ENCODE peak calls at places on chromosomes 4 and X, in ten cellular contexts. Q is IMR-90; R is naive thymus-derived CD4-positive, alpha-beta T cell; G is right atrium auricular region; Z is thyroid gland; H is PC-3; V is hepatocyte; O is suprapubic skin; E is endothelial cell of umbilical vein; I is endodermal cell. L is an unnamed sample.
A peak's percentile ranks its signal among the peaks of the same experiment; 100 is the strongest.

GRCh38 chr4:182074139-182074538 is 169.1 kb upstream of the TENM3 start:
- DNase-seq in Q (no peak), R (no peak), G (no peak), Z (no peak), H (no peak), V (no peak), O (no peak), E (no peak), I (no peak), L (no peak)

GRCh38 chr4:16203083-16203482 is 23.2 kb downstream of the TAPT1 start:
- DNase-seq in Q (no peak), R (no peak), G (no peak), Z (no peak), H (no peak), V (no peak), O (no peak), E (no peak), I (no peak), L (no peak)

GRCh38 chr4:26256016-26256415 is 64.8 kb upstream of the RBPJ start:
- DNase-seq in Q (peak; percentile 33), R (no peak), G (no peak), Z (no peak), H (peak; percentile 23), V (no peak), O (no peak), E (no peak), I (no peak), L (no peak)

GRCh38 chr4:2073808-2074481 is 14.8 kb downstream of the NAT8L start:
- DNase-seq in Q (no peak), R (no peak), G (no peak), Z (no peak), H (no peak), V (no peak), O (peak; percentile 52), E (no peak), I (peak; percentile 40), L (no peak)

GRCh38 chrX:112266136-112266535 is 183.6 kb upstream of the TRPC5 start:
- DNase-seq in Q (no peak), R (no peak), G (no peak), Z (no peak), H (no peak), V (no peak), O (no peak), E (no peak), I (no peak), L (no peak)

GRCh38 chrX:1751781-1752180 is 136.9 kb downstream of the ASMT start:
- DNase-seq in Q (no peak), R (no peak), G (no peak), Z (no peak), H (no peak), V (no peak), O (no peak), E (no peak), I (no peak), L (no peak)

GRCh38 chr4:127155121-127155520 is 477.6 kb upstream of the INTU start:
- DNase-seq in Q (no peak), R (no peak), G (no peak), Z (no peak), H (no peak), V (no peak), O (no peak), E (no peak), I (no peak), L (no peak)

GRCh38 chrX:136909119-136909705 is 28.7 kb upstream of the RBMX start:
- DNase-seq in Q (peak; percentile 45), R (peak; percentile 72), G (peak; percentile 75), Z (peak; percentile 89), H (peak; percentile 70), V (peak; percentile 85), O (peak; percentile 89), E (peak; percentile 72), I (peak; percentile 89), L (peak; percentile 74)

GRCh38 chrX:115582871-115583729 is 22.1 kb downstream of the PLS3 start:
- DNase-seq in Q (peak; percentile 69), R (no peak), G (no peak), Z (peak; percentile 84), H (peak; percentile 43), V (peak; percentile 56), O (no peak), E (peak; percentile 44), I (peak; percentile 89), L (peak; percentile 8)

GRCh38 chr4:7978489-7978888 is 38.8 kb upstream of the AFAP1 start:
- DNase-seq in Q (no peak), R (no peak), G (no peak), Z (no peak), H (peak; percentile 82), V (peak; percentile 59), O (no peak), E (no peak), I (no peak), L (no peak)
- H3K27ac ChIP-seq in Q (no peak overlapping the region), R (no peak overlapping the region), G (peak overlapping the region; percentile 3), Z (no peak overlapping the region), H (peak overlapping the region; percentile 90), V (peak overlapping the region; percentile 75), O (no peak overlapping the region), E (no peak overlapping the region), I (no peak overlapping the region), L (no peak overlapping the region)

GRCh38 chr4:48081196-48081595 is 52.9 kb downstream of the TXK start:
- DNase-seq in Q (peak; percentile 4), R (no peak), G (no peak), Z (no peak), H (peak; percentile 34), V (no peak), O (no peak), E (peak; percentile 12), I (no peak), L (no peak)
- H3K4me3 ChIP-seq in Q (no peak overlapping the region), R (no peak overlapping the region), G (no peak overlapping the region), Z (no peak overlapping the region), H (no peak overlapping the region), V (no peak overlapping the region), O (no peak overlapping the region), E (no peak overlapping the region), I (no peak overlapping the region), L (no peak overlapping the region)

DNA sequence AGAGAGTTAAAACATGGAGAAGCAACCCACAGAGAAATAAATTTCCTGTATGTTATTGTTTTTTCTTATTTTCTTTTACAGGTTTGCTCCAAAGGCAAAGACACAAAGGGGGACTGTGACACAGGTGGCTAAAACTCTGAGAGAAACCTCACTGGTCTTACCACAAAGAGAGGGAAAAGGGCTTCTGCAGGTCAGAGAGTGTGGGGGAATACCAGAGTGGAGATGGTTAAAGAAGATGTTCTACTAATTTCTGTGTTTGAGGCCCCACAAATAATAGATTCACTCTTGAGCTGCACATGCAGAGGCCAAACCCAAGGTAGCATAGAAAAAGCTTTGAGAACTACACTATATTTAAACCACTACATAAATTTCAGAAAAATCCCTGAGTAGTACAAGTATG is 151.3 kb downstream of the GABRA3 start:
- DNase-seq in Q (no peak), R (no peak), G (no peak), Z (no peak), H (no peak), V (no peak), O (no peak), E (no peak), I (no peak), L (no peak)
- H3K27me3 ChIP-seq in Q (no peaks in the 10 kb centered on the region), R (no peaks in the 10 kb centered on the region), G (no peaks in the 10 kb centered on the region), Z (no peaks in the 10 kb centered on the region), H (no peaks in the 10 kb centered on the region), V (no peaks in the 10 kb centered on the region), O (no peaks in the 10 kb centered on the region), E (no peaks in the 10 kb centered on the region), I (no peaks in the 10 kb centered on the region), L (peaks cover 40% of the 10 kb centered on the region)

DNA sequence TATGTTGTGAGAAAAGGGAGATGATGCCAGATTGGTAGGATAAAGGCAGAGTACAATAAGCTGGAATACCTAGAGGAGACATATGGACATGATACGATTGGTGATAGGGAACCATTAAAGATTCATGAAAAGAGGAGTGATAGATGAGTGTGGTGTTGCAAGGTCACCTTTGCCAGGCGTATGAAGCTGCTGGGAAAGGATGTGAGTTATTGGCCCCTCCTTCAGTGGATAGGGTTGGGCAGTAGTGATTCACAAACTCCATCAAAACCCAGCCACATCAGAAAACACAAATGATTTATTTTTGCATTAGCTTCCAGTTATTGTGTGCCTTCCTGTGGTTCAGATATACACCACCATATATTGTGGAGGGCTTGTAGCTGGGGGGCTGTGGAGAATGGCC is 34.3 kb downstream of the TMEM164 start:
- DNase-seq in Q (no peak), R (no peak), G (no peak), Z (no peak), H (peak; percentile 14), V (no peak), O (no peak), E (peak; percentile 36), I (no peak), L (no peak)
- H3K27ac ChIP-seq in Q (no peak overlapping the region), R (no peak overlapping the region), G (no peak overlapping the region), Z (no peak overlapping the region), H (no peak overlapping the region), V (no peak overlapping the region), O (no peak overlapping the region), E (no peak overlapping the region), I (no peak overlapping the region), L (no peak overlapping the region)